ENCODE peak calls at places on chromosomes 12 and 14, in five cellular contexts. K is K562, Y is A549, C is H1, U is HepG2. G is an unnamed sample.
A peak's percentile ranks its signal among the peaks of the same experiment; 100 is the strongest.

GRCh38 chr12:1842905-1843640 is 22.7 kb downstream of the LRTM2 start:
- DNase-seq in K (no peak), Y (no peak), C (no peak), U (no peak), G (no peak)

GRCh38 chr12:120540445-120540844 is 6.3 kb downstream of the RNF10 start:
- DNase-seq in K (peak; percentile 93), Y (no peak), C (no peak), U (no peak), G (no peak)

GRCh38 chr14:63854330-63854729 is 1.5 kb downstream of the SYNE2 start:
- DNase-seq in K (no peak), Y (no peak), C (no peak), U (no peak), G (no peak)

GRCh38 chr12:81245918-81246611 is 168.2 kb downstream of the ACSS3 start:
- DNase-seq in K (no peak), Y (no peak), C (no peak), U (no peak), G (no peak)

GRCh38 chr14:101980251-101980650 is 15.9 kb downstream of the DYNC1H1 start:
- DNase-seq in K (no peak), Y (no peak), C (no peak), U (no peak), G (no peak)

GRCh38 chr12:59067068-59067467 is 146.8 kb upstream of the LRIG3 start:
- DNase-seq in K (no peak), Y (peak; percentile 24), C (no peak), U (no peak), G (peak; percentile 28)

GRCh38 chr12:92503029-92503931 is 199.5 kb upstream of the PLEKHG7 start:
- DNase-seq in K (no peak), Y (no peak), C (no peak), U (peak; percentile 60), G (no peak)

GRCh38 chr12:108611884-108612415 is 14.1 kb upstream of the TMEM119 start:
- DNase-seq in K (peak; percentile 77), Y (peak; percentile 52), C (peak; percentile 53), U (peak; percentile 44), G (peak; percentile 56)

GRCh38 chr12:6020930-6021329 is 75.9 kb upstream of the ANO2 start:
- DNase-seq in K (no peak), Y (no peak), C (no peak), U (no peak), G (no peak)

GRCh38 chr12:52275686-52276085 is 1.2 kb downstream of the KRT86 start:
- DNase-seq in K (no peak), Y (no peak), C (no peak), U (no peak), G (no peak)

GRCh38 chr14:102819176-102819628 is 42.0 kb downstream of the TRAF3 start:
- DNase-seq in K (no peak), Y (no peak), C (no peak), U (peak; percentile 77), G (no peak)

GRCh38 chr12:124732275-124733075 is 131.2 kb downstream of the SCARB1 start:
- DNase-seq in K (no peak), Y (no peak), C (no peak), U (no peak), G (no peak)

GRCh38 chr12:124733086-124733485 is 130.6 kb downstream of the SCARB1 start:
- DNase-seq in K (no peak), Y (no peak), C (no peak), U (no peak), G (no peak)

GRCh38 chr12:124736115-124737039 is 127.3 kb downstream of the SCARB1 start:
- DNase-seq in K (no peak), Y (no peak), C (no peak), U (no peak), G (no peak)

GRCh38 chr12:124731869-124732268 is 131.8 kb downstream of the SCARB1 start:
- DNase-seq in K (no peak), Y (no peak), C (no peak), U (no peak), G (no peak)

DNA sequence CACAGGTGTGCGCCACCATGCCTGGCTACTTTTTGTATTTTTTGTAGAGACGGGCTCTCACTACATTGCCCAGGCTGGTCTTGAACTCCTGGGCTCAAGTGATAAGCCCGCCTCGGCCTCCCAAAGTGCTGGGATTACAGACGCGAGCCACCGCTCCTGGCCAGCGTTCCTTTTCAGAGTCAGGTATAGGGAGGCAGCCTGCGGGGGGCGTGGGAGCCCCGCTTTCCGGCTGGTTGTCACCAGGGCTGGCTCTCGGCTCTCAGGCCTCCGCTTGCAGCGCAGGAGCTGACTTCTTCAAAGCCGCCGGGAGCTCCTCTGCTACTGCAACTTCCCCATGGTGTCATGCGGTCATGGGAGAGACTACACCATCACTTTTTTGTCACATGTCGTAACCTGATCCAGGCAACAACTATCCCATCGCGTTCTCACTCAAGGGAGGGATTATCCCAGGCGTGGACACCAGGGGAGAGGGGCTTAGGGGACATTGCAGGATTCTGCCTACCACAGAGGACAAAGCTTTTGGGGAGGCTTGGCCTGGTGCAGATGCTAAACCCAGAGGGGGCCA is 129.4 kb downstream of the SCARB1 start:
- DNase-seq in K (peak; percentile 65), Y (peak; percentile 62), C (peak; percentile 49), U (peak; percentile 91), G (no peak)
- TF ChIP-seq CHD2 in K (no peak), Y (no peak), C (no peak), U (no peak), G (no peak)

DNA sequence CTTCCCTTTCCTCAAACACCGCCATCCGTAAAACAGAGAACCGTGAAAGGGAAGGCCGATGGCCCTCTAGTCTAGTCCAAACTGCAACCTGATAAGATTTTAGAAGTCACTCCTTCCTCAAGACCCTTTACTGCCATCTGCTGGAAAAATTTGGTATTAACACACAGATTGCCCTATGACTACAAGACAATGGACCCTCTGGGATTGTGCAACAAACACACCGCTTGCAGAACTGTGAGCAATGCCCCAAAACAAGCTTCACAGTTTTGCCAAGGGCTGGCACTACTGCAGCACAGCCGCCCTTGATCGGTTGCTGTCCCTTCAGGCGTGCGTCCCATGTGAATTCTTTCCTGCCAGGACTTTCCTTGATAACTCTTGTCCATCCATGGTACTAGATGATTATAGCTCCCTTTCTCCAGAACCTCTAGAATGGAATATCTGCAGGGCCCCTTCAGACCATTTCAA is 23.1 kb downstream of the LLPH start:
- DNase-seq in K (peak; percentile 86), Y (peak; percentile 92), C (peak; percentile 33), U (peak; percentile 93), G (peak; percentile 58)
- TF ChIP-seq CHD2 in K (no peak), Y (no peak), C (no peak), U (no peak), G (no peak)

GRCh38 chr12:113582521-113583218 is 111.0 kb upstream of the LHX5 start:
- DNase-seq in K (peak; percentile 91), Y (no peak), C (no peak), U (no peak), G (no peak)

GRCh38 chr12:113586461-113586860 is 114.8 kb upstream of the LHX5 start:
- DNase-seq in K (peak; percentile 43), Y (no peak), C (no peak), U (no peak), G (no peak)

GRCh38 chr12:113580437-113580836 is 108.8 kb upstream of the LHX5 start:
- DNase-seq in K (no peak), Y (no peak), C (no peak), U (no peak), G (no peak)

GRCh38 chr12:113577464-113578121 is 105.9 kb upstream of the LHX5 start:
- DNase-seq in K (no peak), Y (no peak), C (no peak), U (no peak), G (no peak)

DNA sequence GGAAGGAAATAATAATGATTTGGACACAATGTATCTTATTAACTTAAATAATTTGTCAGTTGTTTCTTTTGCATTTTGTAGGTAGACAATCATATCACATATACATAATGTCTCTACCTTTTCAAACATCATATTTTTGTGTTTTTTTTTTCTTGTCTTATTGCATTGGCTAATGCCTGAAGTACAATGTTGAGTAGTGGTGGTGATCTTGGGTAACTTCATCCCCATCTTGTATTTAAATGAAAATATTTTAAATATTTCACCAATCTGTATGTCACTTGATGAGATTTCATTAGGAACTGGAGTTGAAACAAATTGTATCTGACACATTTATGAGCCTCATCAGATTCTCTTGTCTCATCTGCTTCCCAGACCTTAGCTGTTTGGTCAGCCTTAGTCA is 109.7 kb upstream of the LHX5 start:
- DNase-seq in K (no peak), Y (no peak), C (no peak), U (no peak), G (no peak)
- TF ChIP-seq CHD2 in K (no peak), Y (no peak), C (no peak), U (no peak), G (no peak)

GRCh38 chr14:55419663-55420062 is 8.0 kb upstream of the ATG14 start:
- DNase-seq in K (no peak), Y (no peak), C (no peak), U (peak; percentile 13), G (no peak)

GRCh38 chr14:55417955-55418354 is 6.3 kb upstream of the ATG14 start:
- DNase-seq in K (peak; percentile 32), Y (no peak), C (no peak), U (no peak), G (peak; percentile 29)

GRCh38 chr14:55414551-55414950 is 2.9 kb upstream of the ATG14 start:
- DNase-seq in K (no peak), Y (no peak), C (no peak), U (no peak), G (no peak)

GRCh38 chr14:55418411-55418810 is 6.8 kb upstream of the ATG14 start:
- DNase-seq in K (peak; percentile 28), Y (no peak), C (no peak), U (no peak), G (no peak)

GRCh38 chr14:55416866-55417265 is 5.2 kb upstream of the ATG14 start:
- DNase-seq in K (peak; percentile 66), Y (peak; percentile 51), C (no peak), U (no peak), G (no peak)
- TF ChIP-seq CHD2 in K (no peak), Y (no peak), C (no peak), U (no peak), G (no peak)

G was measured in SK-N-SH.